ENCODE peak calls at places on chromosomes 2 and 18, in seven cellular contexts. L is coronary artery, Q is A549, B is heart right ventricle, N is thyroid gland, J is fibroblast of mammary gland, M is adrenal gland. T is an unnamed sample.

GRCh38 chr18:62663731-62664336 is 51.5 kb upstream of the PHLPP1 start:
- DNase-seq in L (no peak), Q (no peak), B (no peak), N (no peak), J (peak), M (peak), T (peak)

GRCh38 chr2:72917138-72917874 is at the start of gene EMX1:
- DNase-seq in L (no peak), Q (peak), B (no peak), N (peak), J (no peak), M (peak), T (no peak)

GRCh38 chr2:100940766-100941645 is 61.1 kb upstream of the RPL31 start:
- DNase-seq in L (no peak), Q (no peak), B (no peak), N (peak), J (no peak), M (no peak), T (no peak)

GRCh38 chr2:47783491-47784330 is 766 bp downstream of the MSH6 start:
- DNase-seq in L (peak), Q (peak), B (peak), N (peak), J (peak), M (peak), T (no peak)

GRCh38 chr2:216974321-216975302 is 114.7 kb upstream of the TNP1 start:
- DNase-seq in L (no peak), Q (no peak), B (peak), N (peak), J (no peak), M (no peak), T (no peak)

GRCh38 chr18:12442946-12443345 is 35.2 kb downstream of the PRELID3A start:
- DNase-seq in L (no peak), Q (no peak), B (no peak), N (no peak), J (peak), M (no peak), T (no peak)

GRCh38 chr18:45839415-45840395 is 14.2 kb downstream of the SIGLEC15 start:
- DNase-seq in L (peak), Q (no peak), B (no peak), N (peak), J (peak), M (no peak), T (peak)

GRCh38 chr2:166333809-166334208 is 41.9 kb downstream of the SCN9A start:
- DNase-seq in L (no peak), Q (no peak), B (no peak), N (no peak), J (peak), M (no peak), T (no peak)

GRCh38 chr2:117859924-117860647 is 45.6 kb downstream of the DDX18 start:
- DNase-seq in L (no peak), Q (no peak), B (no peak), N (peak), J (no peak), M (no peak), T (no peak)

GRCh38 chr2:173590278-173590811 is 235.7 kb downstream of the CDCA7 start:
- DNase-seq in L (no peak), Q (peak), B (peak), N (peak), J (peak), M (peak), T (peak)

GRCh38 chr2:127118467-127118866 is 11.5 kb upstream of the BIN1 start:
- DNase-seq in L (no peak), Q (no peak), B (no peak), N (no peak), J (no peak), M (no peak), T (no peak)

GRCh38 chr18:25169701-25170100 is 182.3 kb downstream of the ZNF521 start:
- DNase-seq in L (no peak), Q (no peak), B (no peak), N (no peak), J (peak), M (no peak), T (no peak)

GRCh38 chr18:25164837-25165791 is 186.9 kb downstream of the ZNF521 start:
- DNase-seq in L (no peak), Q (no peak), B (no peak), N (no peak), J (peak), M (peak), T (peak)

GRCh38 chr18:25168011-25168410 is 184.0 kb downstream of the ZNF521 start:
- DNase-seq in L (no peak), Q (no peak), B (no peak), N (no peak), J (no peak), M (no peak), T (no peak)

GRCh38 chr18:25166113-25166512 is 185.9 kb downstream of the ZNF521 start:
- DNase-seq in L (no peak), Q (no peak), B (no peak), N (no peak), J (no peak), M (no peak), T (no peak)

GRCh38 chr18:25164211-25164836 is 187.6 kb downstream of the ZNF521 start:
- DNase-seq in L (no peak), Q (no peak), B (no peak), N (no peak), J (no peak), M (no peak), T (no peak)
- H3K4me3 ChIP-seq in L (peak), Q (no peak), B (peak), N (no peak), J (peak), M (peak), T (peak)

GRCh38 chr2:212537311-212538155 is 1.1 kb downstream of the ERBB4 start:
- DNase-seq in L (peak), Q (no peak), B (peak), N (peak), J (peak), M (peak), T (no peak)
- H3K4me3 ChIP-seq in L (peak), Q (peak), B (peak), N (peak), J (peak), M (peak), T (peak)

GRCh38 chr2:9820020-9820973 is 23.0 kb upstream of the TAF1B start:
- DNase-seq in L (no peak), Q (no peak), B (no peak), N (no peak), J (peak), M (no peak), T (no peak)
- H3K4me3 ChIP-seq in L (no peak), Q (no peak), B (no peak), N (no peak), J (no peak), M (no peak), T (no peak)

GRCh38 chr18:77045682-77046081 is 86.9 kb downstream of the MBP start:
- DNase-seq in L (no peak), Q (no peak), B (no peak), N (no peak), J (no peak), M (no peak), T (no peak)

GRCh38 chr18:77044866-77045664 is 87.5 kb downstream of the MBP start:
- DNase-seq in L (no peak), Q (no peak), B (no peak), N (no peak), J (no peak), M (no peak), T (no peak)

GRCh38 chr18:77047803-77048419 is 84.7 kb downstream of the MBP start:
- DNase-seq in L (no peak), Q (no peak), B (no peak), N (no peak), J (no peak), M (no peak), T (no peak)

GRCh38 chr18:77046994-77047393 is 85.6 kb downstream of the MBP start:
- DNase-seq in L (no peak), Q (no peak), B (no peak), N (no peak), J (no peak), M (no peak), T (no peak)

DNA sequence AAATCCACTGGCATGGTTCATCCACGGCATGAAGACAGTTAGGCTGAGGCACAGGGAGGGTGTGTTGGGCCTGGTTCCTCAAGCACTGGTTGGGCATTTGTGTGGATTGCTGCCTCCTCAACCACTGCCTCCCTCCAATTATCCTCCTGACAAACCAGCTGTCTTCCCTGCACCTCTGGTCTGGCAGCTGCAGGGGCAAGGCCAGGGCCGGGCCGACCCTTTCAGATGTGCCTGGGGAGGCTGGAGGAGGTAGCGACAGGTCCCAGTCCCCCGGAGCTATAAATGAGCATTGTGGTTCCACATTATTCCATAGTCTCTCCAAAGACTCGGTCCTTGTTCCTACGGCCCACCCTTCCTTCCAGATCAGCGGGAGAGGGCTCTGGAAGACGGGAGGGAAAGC is 86.2 kb downstream of the MBP start:
- DNase-seq in L (no peak), Q (no peak), B (no peak), N (no peak), J (no peak), M (no peak), T (no peak)
- H3K4me3 ChIP-seq in L (no peak), Q (no peak), B (no peak), N (no peak), J (no peak), M (no peak), T (no peak)

GRCh38 chr2:95345415-95346235 is 48.5 kb downstream of the KCNIP3 start:
- DNase-seq in L (peak), Q (peak), B (peak), N (peak), J (peak), M (peak), T (peak)

GRCh38 chr2:95344656-95345055 is 47.5 kb downstream of the KCNIP3 start:
- DNase-seq in L (no peak), Q (no peak), B (no peak), N (no peak), J (no peak), M (no peak), T (no peak)

GRCh38 chr2:95345066-95345414 is 47.9 kb downstream of the KCNIP3 start:
- DNase-seq in L (no peak), Q (no peak), B (no peak), N (no peak), J (no peak), M (no peak), T (no peak)

GRCh38 chr2:95346738-95347671 is 49.9 kb downstream of the KCNIP3 start:
- DNase-seq in L (peak), Q (peak), B (peak), N (peak), J (peak), M (no peak), T (no peak)

DNA sequence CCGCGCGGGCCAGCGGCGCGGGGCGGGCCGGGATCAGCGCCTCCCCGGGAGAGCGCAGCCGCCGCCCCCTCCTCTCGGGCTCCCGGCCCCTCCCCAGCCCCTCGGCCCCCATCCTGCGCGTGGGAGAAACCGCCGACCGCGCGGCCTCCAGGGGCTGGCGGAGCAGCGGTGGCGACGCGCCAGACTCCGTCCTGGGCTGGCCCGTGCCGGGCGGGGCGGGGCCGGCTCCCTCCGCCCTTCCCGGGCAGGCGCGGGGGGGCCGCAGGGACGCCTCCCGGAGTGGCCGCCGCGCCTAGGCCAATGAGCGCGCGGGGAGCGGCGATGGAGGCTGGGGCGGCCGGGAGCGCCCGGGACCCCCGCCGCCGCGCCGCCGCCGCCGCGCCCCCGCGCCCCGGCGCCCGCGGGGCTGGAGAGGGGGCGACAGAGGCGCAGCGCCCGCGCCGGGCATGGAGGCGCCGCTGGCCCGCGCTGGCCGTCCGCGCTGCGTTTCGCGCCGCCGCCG is 49.1 kb downstream of the KCNIP3 start:
- DNase-seq in L (peak), Q (peak), B (peak), N (peak), J (peak), M (peak), T (no peak)
- H3K4me3 ChIP-seq in L (peak), Q (peak), B (peak), N (peak), J (peak), M (peak), T (peak)

T was measured in skeletal muscle cell.